ENCODE peak calls at places on chromosomes 2 and 18, in ten cellular contexts. I is left ventricle myocardium superior, C is GM23338, V is KBM-7, J is RPMI7951, Q is NCI-H510A treated with DMSO at 0.1 percent for 48 hours, P is GM23248, H is hypothalamus, S is skeletal muscle cell, M is IMR-90. D is an unnamed sample.
A peak's percentile ranks its signal among the peaks of the same experiment; 100 is the strongest.

GRCh38 chr18:48818329-48819254 is 132.2 kb downstream of the SMAD7 start:
- DNase-seq in I (no peak), C (no peak), V (no peak), J (no peak), Q (no peak), P (no peak), H (no peak), S (no peak), M (no peak), D (no peak)

GRCh38 chr2:197209742-197210408 is 100.7 kb downstream of the ANKRD44 start:
- DNase-seq in I (no peak), C (no peak), V (peak; percentile 72), J (no peak), Q (no peak), P (no peak), H (no peak), S (no peak), M (no peak), D (no peak)

GRCh38 chr2:85445316-85446295 is 27.1 kb downstream of the SH2D6 start:
- DNase-seq in I (peak; percentile 68), C (no peak), V (no peak), J (peak; percentile 71), Q (no peak), P (peak; percentile 81), H (no peak), S (no peak), M (peak; percentile 84), D (no peak)

GRCh38 chr2:105468655-105469042 is 69.8 kb upstream of the FHL2 start:
- DNase-seq in I (no peak), C (no peak), V (no peak), J (peak; percentile 41), Q (no peak), P (peak; percentile 30), H (no peak), S (no peak), M (no peak), D (no peak)

GRCh38 chr2:118119158-118119715 is 31.0 kb downstream of the INSIG2 start:
- DNase-seq in I (no peak), C (no peak), V (no peak), J (no peak), Q (no peak), P (peak; percentile 13), H (no peak), S (no peak), M (no peak), D (no peak)

GRCh38 chr2:32264422-32265149 is at the start of gene NLRC4:
- DNase-seq in I (no peak), C (no peak), V (peak; percentile 87), J (no peak), Q (no peak), P (no peak), H (no peak), S (no peak), M (no peak), D (no peak)

GRCh38 chr2:236632295-236633218 is 62.9 kb downstream of the ACKR3 start:
- DNase-seq in I (no peak), C (no peak), V (no peak), J (no peak), Q (no peak), P (no peak), H (no peak), S (no peak), M (no peak), D (no peak)

GRCh38 chr18:49185636-49186035 is 234.9 kb upstream of the SMAD7 start:
- DNase-seq in I (no peak), C (no peak), V (no peak), J (no peak), Q (no peak), P (no peak), H (no peak), S (no peak), M (peak; percentile 30), D (no peak)

GRCh38 chr2:173802518-173802917 is 162.7 kb downstream of the SP3 start:
- DNase-seq in I (no peak), C (no peak), V (no peak), J (no peak), Q (no peak), P (no peak), H (no peak), S (no peak), M (no peak), D (no peak)

GRCh38 chr2:54599914-54600313 is 123.5 kb upstream of the EML6 start:
- DNase-seq in I (peak; percentile 78), C (no peak), V (no peak), J (peak; percentile 68), Q (no peak), P (peak; percentile 59), H (no peak), S (no peak), M (no peak), D (no peak)

GRCh38 chr2:112679484-112679883 is 33.7 kb downstream of the SLC20A1 start:
- DNase-seq in I (peak; percentile 32), C (no peak), V (no peak), J (peak; percentile 72), Q (no peak), P (peak; percentile 87), H (peak; percentile 8), S (no peak), M (no peak), D (no peak)

GRCh38 chr2:170812716-170813585 is 3.7 kb upstream of the GAD1 start:
- DNase-seq in I (no peak), C (peak; percentile 97), V (peak; percentile 75), J (peak; percentile 74), Q (peak; percentile 99), P (peak; percentile 99), H (no peak), S (peak; percentile 76), M (peak; percentile 84), D (peak; percentile 80)

GRCh38 chr2:235716875-235717496 is 223.1 kb downstream of the AGAP1 start:
- DNase-seq in I (no peak), C (no peak), V (no peak), J (peak; percentile 8), Q (peak; percentile 85), P (no peak), H (no peak), S (no peak), M (peak; percentile 45), D (no peak)

GRCh38 chr2:151619337-151619989 is 114.8 kb downstream of the NEB start:
- DNase-seq in I (no peak), C (no peak), V (no peak), J (peak; percentile 47), Q (no peak), P (no peak), H (no peak), S (no peak), M (peak; percentile 70), D (no peak)

GRCh38 chr2:174195253-174195652 is 53.1 kb downstream of the OLA1 start:
- DNase-seq in I (no peak), C (no peak), V (no peak), J (peak; percentile 29), Q (no peak), P (no peak), H (no peak), S (no peak), M (peak; percentile 14), D (no peak)

GRCh38 chr18:6366776-6367175 is 47.9 kb downstream of the L3MBTL4 start:
- DNase-seq in I (no peak), C (peak; percentile 48), V (no peak), J (no peak), Q (peak; percentile 30), P (no peak), H (no peak), S (no peak), M (no peak), D (no peak)

D was measured in HCT116.